ENCODE peak calls at places on chromosomes 7 and 10, in four cellular contexts. Z is natural killer cell, W is chondrocyte, I is astrocyte of the spinal cord. M is an unnamed sample.

GRCh38 chr7:154841731-154842331 is 161.1 kb downstream of the PAXIP1 start:
- DNase-seq in Z (no peak), W (no peak), I (no peak), M (no peak)

GRCh38 chr10:4767033-4767814 is 58.8 kb upstream of the AKR1E2 start:
- DNase-seq in Z (no peak), W (no peak), I (peak; percentile 84), M (no peak)

GRCh38 chr10:35378547-35379210 is 42.4 kb downstream of the CCNY start:
- DNase-seq in Z (no peak), W (no peak), I (peak; percentile 67), M (no peak)

GRCh38 chr10:122992031-122992585 is 11.9 kb downstream of the PSTK start:
- DNase-seq in Z (no peak), W (no peak), I (no peak), M (no peak)

GRCh38 chr7:38322461-38322860 is 49.0 kb upstream of the TARP start:
- DNase-seq in Z (no peak), W (no peak), I (no peak), M (no peak)

GRCh38 chr10:122089343-122090015 is 100.5 kb downstream of the TACC2 start:
- DNase-seq in Z (no peak), W (no peak), I (no peak), M (no peak)

GRCh38 chr10:86200867-86201266 is 165.7 kb downstream of the GRID1 start:
- DNase-seq in Z (no peak), W (no peak), I (no peak), M (no peak)

GRCh38 chr7:75937958-75938786 is 23.2 kb downstream of the POR start:
- DNase-seq in Z (no peak), W (no peak), I (peak; percentile 82), M (no peak)

GRCh38 chr7:98797150-98797549 is 72.7 kb downstream of the TMEM130 start:
- DNase-seq in Z (no peak), W (no peak), I (no peak), M (no peak)

GRCh38 chr7:114910787-114911186 is 11.1 kb upstream of the MDFIC start:
- DNase-seq in Z (no peak), W (no peak), I (no peak), M (no peak)

GRCh38 chr7:120680986-120681385 is 177.0 kb downstream of the TSPAN12 start:
- DNase-seq in Z (no peak), W (no peak), I (no peak), M (no peak)

GRCh38 chr7:99468336-99468918 is 2.5 kb upstream of the ATP5MF start:
- DNase-seq in Z (no peak), W (no peak), I (no peak), M (no peak)

GRCh38 chr10:102508506-102508905 is 4.7 kb downstream of the SUFU start:
- DNase-seq in Z (no peak), W (no peak), I (no peak), M (no peak)

GRCh38 chr10:33271969-33272583 is 62.4 kb downstream of the NRP1 start:
- DNase-seq in Z (no peak), W (no peak), I (no peak), M (no peak)

GRCh38 chr7:21944616-21945373 is 904 bp downstream of the CDCA7L start:
- DNase-seq in Z (no peak), W (no peak), I (peak; percentile 52), M (peak; percentile 27)

GRCh38 chr7:24760968-24761367 is 3.7 kb upstream of the GSDME start:
- DNase-seq in Z (no peak), W (no peak), I (no peak), M (no peak)

GRCh38 chr10:132322621-132323048 is 9.4 kb upstream of the LRRC27 start:
- DNase-seq in Z (no peak), W (peak; percentile 19), I (no peak), M (no peak)

GRCh38 chr7:587769-588168 is 68.1 kb upstream of the PDGFA start:
- DNase-seq in Z (no peak), W (no peak), I (no peak), M (no peak)

GRCh38 chr10:43971981-43972380 is 323.3 kb upstream of the ZNF32 start:
- DNase-seq in Z (no peak), W (no peak), I (no peak), M (no peak)

GRCh38 chr10:132810807-132811700 is 25.1 kb upstream of the NKX6-2 start:
- DNase-seq in Z (no peak), W (peak; percentile 95), I (no peak), M (no peak)

GRCh38 chr7:105723582-105723981 is 142.3 kb upstream of the EFCAB10 start:
- DNase-seq in Z (no peak), W (no peak), I (no peak), M (no peak)

GRCh38 chr7:130943336-130943901 is 209.4 kb upstream of the KLF14 start:
- DNase-seq in Z (no peak), W (no peak), I (peak; percentile 82), M (no peak)

GRCh38 chr7:83850037-83850619 is 201.2 kb upstream of the SEMA3E start:
- DNase-seq in Z (no peak), W (no peak), I (no peak), M (no peak)

GRCh38 chr7:69814421-69814962 is 216.2 kb downstream of the AUTS2 start:
- DNase-seq in Z (no peak), W (no peak), I (peak; percentile 34), M (no peak)

GRCh38 chr7:122217125-122217524 is 73.1 kb upstream of the AASS start:
- DNase-seq in Z (no peak), W (no peak), I (no peak), M (no peak)

GRCh38 chr7:132758983-132759382 is 182.7 kb upstream of the PLXNA4 start:
- DNase-seq in Z (no peak), W (no peak), I (no peak), M (no peak)

GRCh38 chr7:151449990-151450389 is 10.0 kb upstream of the CRYGN start:
- DNase-seq in Z (no peak), W (no peak), I (no peak), M (no peak)

GRCh38 chr10:84298077-84298476 is 30.3 kb upstream of the CCSER2 start:
- DNase-seq in Z (no peak), W (no peak), I (no peak), M (no peak)

GRCh38 chr10:83612050-83612449 is 527.3 kb upstream of the GHITM start:
- DNase-seq in Z (no peak), W (no peak), I (peak; percentile 91), M (no peak)

GRCh38 chr7:140121321-140121720 is 55.5 kb downstream of the KDM7A start:
- DNase-seq in Z (no peak), W (no peak), I (peak; percentile 37), M (no peak)

GRCh38 chr10:11210211-11210922 is 192.7 kb downstream of the CELF2 start:
- DNase-seq in Z (no peak), W (no peak), I (no peak), M (no peak)

GRCh38 chr7:128963327-128963757 is 25.6 kb downstream of the IRF5 start:
- DNase-seq in Z (no peak), W (no peak), I (no peak), M (peak; percentile 34)

GRCh38 chr10:2928219-2928840 is 139.0 kb upstream of the PFKP start:
- DNase-seq in Z (peak; percentile 37), W (no peak), I (peak; percentile 44), M (peak; percentile 46)

GRCh38 chr7:128831178-128831993 is 1.2 kb downstream of the FLNC start:
- DNase-seq in Z (no peak), W (peak; percentile 86), I (peak; percentile 87), M (no peak)

M was measured in activated T-helper 1 cell treated with anti-CD3 and anti-CD28 coated beads, Interleukin-12 subunit alpha, Interleukin-12 subunit beta, Interleukin-2, Interleukin-4 antibody, amounts not matched to agents 30 ng/mL and 10 ng/mL and 1 ng/mL, durations not matched to agents 14 hours and 24 hours and 36 hours.